ENCODE peak calls at places on chromosomes 16 and 17, in seven cellular contexts. U, I, R, L, Q, K and F are unnamed samples.

GRCh38 chr16:10497132-10498088 is 83.0 kb downstream of the EMP2 start:
- DNase-seq in U (no peak), I (no peak), R (no peak), L (no peak), Q (no peak), K (no peak), F (no peak)

GRCh38 chr17:20273741-20274500 is 193.4 kb downstream of the LGALS9B start:
- DNase-seq in U (no peak), I (no peak), R (no peak), L (no peak), Q (no peak), K (no peak), F (no peak)

GRCh38 chr17:55063857-55064485 is 95.4 kb downstream of the STXBP4 start:
- DNase-seq in U (no peak), I (no peak), R (no peak), L (no peak), Q (no peak), K (no peak), F (no peak)

GRCh38 chr17:35149941-35150340 is 2.3 kb downstream of the UNC45B start:
- DNase-seq in U (no peak), I (no peak), R (no peak), L (no peak), Q (no peak), K (no peak), F (no peak)

GRCh38 chr17:29844339-29845048 is 85.5 kb downstream of the SSH2 start:
- DNase-seq in U (no peak), I (no peak), R (no peak), L (peak; percentile 31), Q (no peak), K (no peak), F (no peak)

GRCh38 chr17:7478276-7479138 is 924 bp downstream of the ZBTB4 start:
- DNase-seq in U (peak; percentile 60), I (peak; percentile 59), R (peak; percentile 66), L (peak; percentile 49), Q (peak; percentile 67), K (peak; percentile 51), F (peak; percentile 64)

GRCh38 chr17:45172541-45173286 is 11.0 kb downstream of the HEXIM2 start:
- DNase-seq in U (peak; percentile 88), I (peak; percentile 86), R (peak; percentile 88), L (peak; percentile 73), Q (peak; percentile 60), K (peak; percentile 38), F (peak; percentile 80)

GRCh38 chr17:71472809-71473789 is 647.7 kb upstream of the SOX9 start:
- DNase-seq in U (peak; percentile 43), I (no peak), R (peak; percentile 1), L (peak; percentile 78), Q (peak; percentile 48), K (peak; percentile 11), F (peak; percentile 30)

GRCh38 chr17:57622886-57623433 is 122.1 kb downstream of the CCDC182 start:
- DNase-seq in U (peak; percentile 27), I (no peak), R (no peak), L (peak; percentile 52), Q (no peak), K (no peak), F (no peak)

GRCh38 chr17:42180922-42181850 is at the start of gene KCNH4:
- DNase-seq in U (no peak), I (peak; percentile 67), R (peak; percentile 65), L (peak; percentile 70), Q (peak; percentile 95), K (peak; percentile 85), F (peak; percentile 74)

GRCh38 chr16:47424846-47425245 is 36.0 kb downstream of the ITFG1 start:
- DNase-seq in U (no peak), I (no peak), R (no peak), L (no peak), Q (no peak), K (peak; percentile 62), F (no peak)

GRCh38 chr17:75827291-75828050 is 16.7 kb downstream of the UNC13D start:
- DNase-seq in U (peak; percentile 20), I (peak; percentile 85), R (peak; percentile 82), L (peak; percentile 52), Q (peak; percentile 98), K (peak; percentile 91), F (peak; percentile 56)

GRCh38 chr17:16942141-16943031 is 29.5 kb downstream of the TNFRSF13B start:
- DNase-seq in U (no peak), I (no peak), R (no peak), L (no peak), Q (no peak), K (no peak), F (no peak)

GRCh38 chr17:29190808-29191207 is 10.6 kb upstream of the MYO18A start:
- DNase-seq in U (no peak), I (no peak), R (no peak), L (no peak), Q (no peak), K (no peak), F (no peak)

GRCh38 chr16:10616744-10617640 is 36.6 kb upstream of the EMP2 start:
- DNase-seq in U (no peak), I (peak; percentile 34), R (no peak), L (peak; percentile 36), Q (no peak), K (peak; percentile 31), F (peak; percentile 93)